ENCODE peak calls at places on chromosomes 16 and 17, in six cellular contexts. D is lung, G is heart right ventricle, T is heart left ventricle, Z is mucosa of descending colon, B is psoas muscle. P is an unnamed sample.

GRCh38 chr17:31008374-31009035 is 37.7 kb downstream of the RNF135 start:
- DNase-seq in D (peak; percentile 64), G (peak; percentile 42), T (peak; percentile 64), Z (peak; percentile 78), B (peak; percentile 53), P (no peak)

GRCh38 chr17:38563362-38564253 is 42.1 kb downstream of the SRCIN1 start:
- DNase-seq in D (no peak), G (no peak), T (no peak), Z (no peak), B (no peak), P (no peak)

GRCh38 chr17:29568331-29569244 is at the start of gene TP53I13:
- DNase-seq in D (peak; percentile 91), G (peak; percentile 87), T (peak; percentile 88), Z (peak; percentile 95), B (peak; percentile 91), P (no peak)

GRCh38 chr16:86834451-86835035 is 256.2 kb downstream of the FOXL1 start:
- DNase-seq in D (no peak), G (no peak), T (no peak), Z (no peak), B (no peak), P (no peak)

GRCh38 chr17:83176956-83177583 is 97.7 kb downstream of the METRNL start:
- DNase-seq in D (peak; percentile 25), G (no peak), T (no peak), Z (peak; percentile 41), B (no peak), P (no peak)

GRCh38 chr17:57940653-57941329 is 14.4 kb downstream of the CUEDC1 start:
- DNase-seq in D (no peak), G (no peak), T (peak; percentile 40), Z (no peak), B (peak; percentile 47), P (no peak)

GRCh38 chr17:2595736-2596135 is 2.3 kb downstream of the PAFAH1B1 start:
- DNase-seq in D (no peak), G (no peak), T (no peak), Z (no peak), B (no peak), P (no peak)

GRCh38 chr17:4507361-4508111 is 8.9 kb downstream of the SPNS2 start:
- DNase-seq in D (no peak), G (no peak), T (no peak), Z (no peak), B (no peak), P (no peak)

GRCh38 chr17:21351366-21352065 is 24.6 kb upstream of the KCNJ12 start:
- DNase-seq in D (no peak), G (no peak), T (no peak), Z (no peak), B (no peak), P (no peak)

GRCh38 chr17:11490171-11490760 is 108.0 kb upstream of the DNAH9 start:
- DNase-seq in D (no peak), G (no peak), T (no peak), Z (no peak), B (no peak), P (no peak)

GRCh38 chr17:1271020-1271423 is 778 bp downstream of the BHLHA9 start:
- DNase-seq in D (no peak), G (no peak), T (no peak), Z (no peak), B (no peak), P (no peak)

GRCh38 chr16:78040396-78040795 is 18.0 kb downstream of the CLEC3A start:
- DNase-seq in D (no peak), G (no peak), T (no peak), Z (no peak), B (no peak), P (no peak)

GRCh38 chr17:74822329-74823175 is 37.1 kb downstream of the GRIN2C start:
- DNase-seq in D (no peak), G (peak; percentile 42), T (no peak), Z (no peak), B (no peak), P (no peak)

GRCh38 chr16:30473231-30474061 is 904 bp downstream of the ITGAL start:
- DNase-seq in D (no peak), G (no peak), T (no peak), Z (peak; percentile 62), B (no peak), P (no peak)

GRCh38 chr17:29124931-29125270 is 55.3 kb downstream of the MYO18A start:
- DNase-seq in D (peak; percentile 88), G (peak; percentile 35), T (peak; percentile 74), Z (peak; percentile 84), B (peak; percentile 53), P (no peak)

GRCh38 chr16:27408012-27408601 is 6.1 kb downstream of the IL21R start:
- DNase-seq in D (no peak), G (no peak), T (no peak), Z (no peak), B (no peak), P (no peak)

GRCh38 chr17:79936661-79937434 is 97.6 kb upstream of the CBX4 start:
- DNase-seq in D (no peak), G (no peak), T (no peak), Z (peak; percentile 52), B (no peak), P (no peak)

GRCh38 chr17:29625037-29625750 is 2.5 kb upstream of the CORO6 start:
- DNase-seq in D (no peak), G (no peak), T (peak; percentile 75), Z (no peak), B (peak; percentile 46), P (no peak)

GRCh38 chr16:53129281-53130192 is 74.7 kb downstream of the CHD9 start:
- DNase-seq in D (no peak), G (no peak), T (no peak), Z (no peak), B (no peak), P (peak; percentile 40)

GRCh38 chr16:6132121-6132520 is 1034.5 kb upstream of the EEF2KMT start:
- DNase-seq in D (no peak), G (no peak), T (no peak), Z (no peak), B (no peak), P (no peak)

GRCh38 chr17:794876-795275 is 12.7 kb downstream of the MRM3 start:
- DNase-seq in D (peak; percentile 78), G (peak; percentile 89), T (peak; percentile 85), Z (peak; percentile 76), B (peak; percentile 85), P (peak; percentile 52)

GRCh38 chr17:67274466-67274865 is 29.5 kb upstream of the HELZ start:
- DNase-seq in D (no peak), G (no peak), T (no peak), Z (no peak), B (no peak), P (no peak)

GRCh38 chr17:67270411-67270810 is 25.4 kb upstream of the HELZ start:
- DNase-seq in D (no peak), G (no peak), T (no peak), Z (no peak), B (no peak), P (no peak)

GRCh38 chr17:67273900-67274299 is 28.9 kb upstream of the HELZ start:
- DNase-seq in D (no peak), G (no peak), T (no peak), Z (no peak), B (no peak), P (no peak)

GRCh38 chr17:67276075-67276474 is 31.1 kb upstream of the HELZ start:
- DNase-seq in D (no peak), G (no peak), T (no peak), Z (no peak), B (no peak), P (no peak)

DNA sequence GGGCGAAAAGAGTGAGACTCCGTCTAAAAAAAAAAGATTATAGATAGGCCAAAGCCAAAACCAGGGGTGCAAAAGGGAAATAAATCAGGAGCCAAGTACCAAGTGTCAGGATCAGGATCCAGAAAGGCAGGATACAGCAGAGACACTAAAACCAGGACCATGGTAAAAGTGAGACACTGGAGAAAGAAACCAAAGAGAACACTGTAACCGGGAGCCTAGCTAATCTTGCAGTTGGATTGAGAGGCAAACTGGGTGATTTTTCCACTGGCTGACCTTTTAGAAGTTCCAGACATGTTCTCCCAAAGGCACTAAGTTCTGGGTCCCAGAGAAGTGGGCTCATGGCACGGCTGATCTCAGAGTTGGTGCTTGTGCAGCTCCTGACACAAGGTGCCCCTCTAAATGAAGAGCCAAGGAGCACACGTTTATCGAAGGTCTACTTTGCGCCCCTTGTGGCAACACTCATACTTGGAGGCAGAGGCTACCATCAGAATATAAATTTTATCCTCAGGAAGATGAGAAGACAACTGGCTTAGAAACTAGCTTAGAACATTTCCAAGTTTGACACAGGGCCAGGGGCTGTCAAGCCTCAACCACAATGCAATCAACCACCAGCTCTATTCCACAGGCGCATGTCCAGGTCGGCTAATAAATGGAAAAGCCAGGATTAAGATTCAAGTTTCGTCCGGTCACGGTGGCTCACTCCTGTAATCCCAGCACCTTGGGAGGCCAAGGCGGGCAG is 27.5 kb upstream of the HELZ start:
- DNase-seq in D (no peak), G (no peak), T (no peak), Z (no peak), B (no peak), P (no peak)
- H3K4me3 ChIP-seq in D (no peak overlapping the region), G (no peak overlapping the region), T (no peak overlapping the region), Z (no peak overlapping the region), B (no peak overlapping the region), P (no peak overlapping the region)

DNA sequence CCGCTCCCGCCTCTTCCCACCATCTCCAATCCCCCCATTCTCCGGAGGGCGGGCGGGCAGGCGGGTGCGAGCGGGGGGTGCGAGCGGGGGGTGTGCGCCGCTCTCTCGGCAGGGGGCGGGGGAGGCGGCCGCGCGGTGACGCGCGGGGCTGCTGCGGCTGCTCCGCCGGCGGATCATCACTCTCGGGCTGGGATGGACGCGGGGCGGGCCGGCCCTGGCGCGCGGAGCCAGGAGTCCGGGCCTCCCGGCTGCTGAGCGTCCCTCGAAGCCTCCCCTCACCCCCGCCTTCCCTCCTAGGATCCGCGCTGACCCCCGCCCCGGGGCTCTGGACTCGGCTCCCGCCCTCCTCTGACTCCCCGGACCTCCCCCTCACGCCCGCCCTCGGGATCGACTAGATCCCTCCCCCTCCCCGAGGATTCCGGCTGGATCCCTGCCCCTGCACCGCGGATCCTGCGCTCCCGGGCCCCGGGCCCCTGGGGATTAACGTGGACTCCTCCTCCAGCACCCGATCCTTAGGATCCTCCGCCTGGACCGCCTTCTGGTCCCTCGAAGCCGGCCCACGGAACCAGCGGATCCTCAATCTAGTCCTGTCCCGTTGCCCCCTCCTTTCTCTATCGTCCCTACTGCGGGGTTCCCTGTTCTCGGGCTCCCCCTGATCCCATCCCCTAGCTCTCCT is 978 bp upstream of the TMEM256 start:
- DNase-seq in D (peak; percentile 45), G (peak; percentile 61), T (peak; percentile 68), Z (peak; percentile 77), B (peak; percentile 70), P (no peak)
- TF ChIP-seq CTCF in D (no peak), G (no peak), T (peak; percentile 11), Z (no peak), B (no peak), P (no peak)

GRCh38 chr17:27382025-27382424 is 74.2 kb upstream of the KSR1 start:
- DNase-seq in D (no peak), G (no peak), T (no peak), Z (no peak), B (no peak), P (no peak)
- H3K4me3 ChIP-seq in D (no peak overlapping the region), G (no peak overlapping the region), T (no peak overlapping the region), Z (no peak overlapping the region), B (no peak overlapping the region), P (no peak overlapping the region)

DNA sequence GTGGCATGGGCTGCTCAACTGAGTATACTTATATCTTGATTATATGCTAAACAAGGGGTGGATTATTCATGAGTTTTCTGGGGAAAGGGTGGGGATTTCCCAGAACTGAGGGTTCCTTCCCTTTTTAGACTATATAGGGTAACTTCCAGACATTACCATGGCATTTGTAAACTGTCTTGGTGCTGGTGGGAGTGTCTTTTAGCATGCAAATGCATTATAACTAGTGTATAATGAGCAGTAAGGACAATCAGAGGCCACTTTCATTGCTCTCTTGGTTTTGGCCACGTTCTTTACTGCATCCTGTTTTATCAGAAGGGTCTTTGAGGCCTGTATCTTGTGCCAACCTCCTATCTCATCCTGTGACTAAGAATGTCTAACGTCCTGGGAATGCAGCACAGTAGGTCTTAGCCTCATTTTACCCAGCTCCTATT is 12.0 kb downstream of the PRR11 start:
- DNase-seq in D (no peak), G (no peak), T (no peak), Z (no peak), B (no peak), P (no peak)
- TF ChIP-seq CTCF in D (no peak), G (no peak), T (no peak), Z (no peak), B (no peak), P (no peak)

P was measured in astrocyte of the cerebellum.